ENCODE peak calls at places on chromosomes 3 and 15, in nine cellular contexts. D, W, X, V, U, L, R, F and P are unnamed samples.
A peak's percentile ranks its signal among the peaks of the same experiment; 100 is the strongest.

GRCh38 chr15:43525131-43525530 is 7.7 kb downstream of the MAP1A start:
- DNase-seq in D (no peak), W (no peak), X (no peak), V (no peak), U (no peak), L (no peak), R (no peak), F (no peak), P (no peak)

GRCh38 chr15:33706173-33706572 is 262.1 kb upstream of the CHRM5 start:
- DNase-seq in D (no peak), W (no peak), X (no peak), V (no peak), U (no peak), L (no peak), R (no peak), F (no peak), P (no peak)

GRCh38 chr3:175200391-175200790 is 341.3 kb downstream of the NAALADL2 start:
- DNase-seq in D (no peak), W (peak; percentile 11), X (no peak), V (no peak), U (no peak), L (no peak), R (peak; percentile 28), F (no peak), P (no peak)

GRCh38 chr15:64430000-64430735 is 30.2 kb upstream of the ZNF609 start:
- DNase-seq in D (peak; percentile 64), W (peak; percentile 92), X (no peak), V (peak; percentile 7), U (peak; percentile 71), L (peak; percentile 32), R (peak; percentile 93), F (no peak), P (peak; percentile 94)

GRCh38 chr3:159175391-159175725 is 373.5 kb downstream of the MFSD1 start:
- DNase-seq in D (no peak), W (no peak), X (no peak), V (no peak), U (no peak), L (no peak), R (no peak), F (no peak), P (no peak)

GRCh38 chr3:72259755-72260589 is 475.0 kb upstream of the PROK2 start:
- DNase-seq in D (no peak), W (peak; percentile 9), X (no peak), V (no peak), U (no peak), L (no peak), R (peak; percentile 3), F (no peak), P (peak; percentile 59)

GRCh38 chr3:32646761-32647160 is 38.2 kb upstream of the CNOT10 start:
- DNase-seq in D (no peak), W (no peak), X (no peak), V (no peak), U (no peak), L (no peak), R (no peak), F (no peak), P (no peak)

GRCh38 chr3:132804498-132804897 is 82.3 kb upstream of the NPHP3 start:
- DNase-seq in D (no peak), W (peak; percentile 35), X (no peak), V (no peak), U (no peak), L (no peak), R (peak; percentile 12), F (no peak), P (no peak)

GRCh38 chr3:56633602-56634371 is 49.3 kb downstream of the TASOR start:
- DNase-seq in D (no peak), W (no peak), X (no peak), V (no peak), U (no peak), L (no peak), R (no peak), F (no peak), P (no peak)

GRCh38 chr15:101370330-101371024 is 75.4 kb upstream of the SNRPA1 start:
- DNase-seq in D (no peak), W (no peak), X (no peak), V (no peak), U (no peak), L (no peak), R (no peak), F (no peak), P (no peak)

GRCh38 chr3:14540209-14540575 is at the start of gene GRIP2:
- DNase-seq in D (peak; percentile 61), W (no peak), X (no peak), V (no peak), U (no peak), L (no peak), R (no peak), F (no peak), P (no peak)

GRCh38 chr3:183764854-183765731 is 60.3 kb downstream of the MAP6D1 start:
- DNase-seq in D (no peak), W (peak; percentile 87), X (peak; percentile 28), V (no peak), U (no peak), L (no peak), R (peak; percentile 92), F (no peak), P (peak; percentile 67)

GRCh38 chr3:128693696-128694095 is 32.3 kb upstream of the RAB7A start:
- DNase-seq in D (no peak), W (no peak), X (no peak), V (no peak), U (no peak), L (no peak), R (no peak), F (no peak), P (peak; percentile 59)

GRCh38 chr3:171829841-171830559 is 13.1 kb upstream of the TMEM212 start:
- DNase-seq in D (peak; percentile 83), W (peak; percentile 88), X (peak; percentile 53), V (no peak), U (peak; percentile 68), L (no peak), R (peak; percentile 87), F (peak; percentile 36), P (peak; percentile 91)

GRCh38 chr15:85676332-85676731 is 118.4 kb downstream of the KLHL25 start:
- DNase-seq in D (no peak), W (no peak), X (no peak), V (no peak), U (no peak), L (no peak), R (no peak), F (no peak), P (peak; percentile 77)

GRCh38 chr15:75720787-75721461 is 8.3 kb upstream of the CSPG4 start:
- DNase-seq in D (peak; percentile 79), W (peak; percentile 35), X (peak; percentile 83), V (no peak), U (peak; percentile 67), L (no peak), R (no peak), F (no peak), P (peak; percentile 83)

GRCh38 chr3:12967751-12968209 is 105.4 kb downstream of the IQSEC1 start:
- DNase-seq in D (peak; percentile 93), W (peak; percentile 89), X (peak; percentile 80), V (peak; percentile 83), U (peak; percentile 91), L (peak; percentile 90), R (peak; percentile 85), F (no peak), P (peak; percentile 88)

GRCh38 chr15:69523010-69524001 is 70.7 kb downstream of the RPLP1 start:
- DNase-seq in D (peak; percentile 94), W (peak; percentile 80), X (peak; percentile 65), V (peak; percentile 5), U (peak; percentile 49), L (peak; percentile 15), R (peak; percentile 75), F (peak; percentile 81), P (peak; percentile 82)

GRCh38 chr15:101187820-101188516 is 63.9 kb downstream of the CHSY1 start:
- DNase-seq in D (peak; percentile 54), W (peak; percentile 81), X (no peak), V (no peak), U (no peak), L (no peak), R (peak; percentile 82), F (no peak), P (peak; percentile 84)

GRCh38 chr3:15797600-15798303 is at the start of gene ANKRD28:
- DNase-seq in D (peak; percentile 65), W (peak; percentile 98), X (peak; percentile 80), V (no peak), U (no peak), L (no peak), R (peak; percentile 98), F (no peak), P (peak; percentile 71)

GRCh38 chr3:183454064-183454463 is 25.6 kb upstream of the MCF2L2 start:
- DNase-seq in D (no peak), W (no peak), X (no peak), V (no peak), U (no peak), L (no peak), R (no peak), F (no peak), P (no peak)

GRCh38 chr3:127124135-127124534 is 68.8 kb upstream of the PRR23E start:
- DNase-seq in D (peak; percentile 58), W (peak; percentile 10), X (no peak), V (no peak), U (no peak), L (no peak), R (peak; percentile 23), F (no peak), P (peak; percentile 45)

GRCh38 chr15:69074011-69074842 is 59.7 kb downstream of the NOX5 start:
- DNase-seq in D (peak; percentile 96), W (peak; percentile 66), X (no peak), V (no peak), U (peak; percentile 28), L (no peak), R (peak; percentile 77), F (peak; percentile 34), P (peak; percentile 85)

GRCh38 chr15:71186971-71187960 is 72.0 kb downstream of the THSD4 start:
- DNase-seq in D (no peak), W (no peak), X (no peak), V (no peak), U (no peak), L (no peak), R (no peak), F (no peak), P (no peak)

GRCh38 chr15:77311618-77312398 is 108.1 kb downstream of the PEAK1 start:
- DNase-seq in D (no peak), W (peak; percentile 21), X (no peak), V (no peak), U (no peak), L (no peak), R (no peak), F (no peak), P (no peak)

GRCh38 chr15:77021803-77022381 is 27.0 kb downstream of the PSTPIP1 start:
- DNase-seq in D (no peak), W (peak; percentile 75), X (no peak), V (no peak), U (no peak), L (no peak), R (peak; percentile 40), F (no peak), P (no peak)

GRCh38 chr3:156189927-156190326 is 69.5 kb downstream of the KCNAB1 start:
- DNase-seq in D (no peak), W (no peak), X (no peak), V (no peak), U (no peak), L (no peak), R (no peak), F (no peak), P (no peak)

GRCh38 chr15:68818671-68819450 is 1.8 kb downstream of the ANP32A start:
- DNase-seq in D (peak; percentile 87), W (peak; percentile 45), X (peak; percentile 76), V (no peak), U (peak; percentile 36), L (no peak), R (peak; percentile 37), F (peak; percentile 53), P (peak; percentile 73)